ENCODE peak calls at places on chromosomes 6 and 20, in ten cellular contexts. H is OCI-LY7; P is Panc1; L is uterus; N is heart right ventricle; R is effector memory CD4-positive, alpha-beta T cell; M is neural progenitor cell; O is CD8-positive, alpha-beta memory T cell; F is RWPE1; U is stomach. T is an unnamed sample.

GRCh38 chr6:52352239-52353008 is 9.5 kb upstream of the PAQR8 start:
- DNase-seq in H (no peak), P (peak), L (no peak), N (no peak), R (no peak), M (peak), O (no peak), F (peak), U (peak), T (peak)

GRCh38 chr6:3309391-3310050 is 50.8 kb downstream of the PSMG4 start:
- DNase-seq in H (no peak), P (no peak), L (no peak), N (no peak), R (no peak), M (no peak), O (no peak), F (no peak), U (no peak), T (no peak)

GRCh38 chr6:157217198-157217893 is 106.0 kb downstream of the TMEM242 start:
- DNase-seq in H (no peak), P (no peak), L (no peak), N (no peak), R (no peak), M (no peak), O (no peak), F (no peak), U (no peak), T (no peak)

GRCh38 chr6:129701721-129702455 is 8.1 kb downstream of the ARHGAP18 start:
- DNase-seq in H (no peak), P (no peak), L (no peak), N (no peak), R (no peak), M (no peak), O (no peak), F (no peak), U (no peak), T (no peak)

GRCh38 chr20:35821807-35822242 is 50.0 kb downstream of the PHF20 start:
- DNase-seq in H (no peak), P (no peak), L (no peak), N (no peak), R (no peak), M (no peak), O (no peak), F (peak), U (no peak), T (no peak)

GRCh38 chr6:53306819-53307347 is 41.9 kb downstream of the ELOVL5 start:
- DNase-seq in H (no peak), P (peak), L (no peak), N (no peak), R (no peak), M (no peak), O (no peak), F (peak), U (no peak), T (peak)

GRCh38 chr6:70312165-70312564 is 9.3 kb upstream of the COL9A1 start:
- DNase-seq in H (no peak), P (no peak), L (no peak), N (no peak), R (no peak), M (no peak), O (no peak), F (peak), U (no peak), T (peak)

GRCh38 chr6:14885471-14885987 is 360.3 kb upstream of the JARID2 start:
- DNase-seq in H (no peak), P (no peak), L (peak), N (no peak), R (no peak), M (no peak), O (no peak), F (no peak), U (no peak), T (no peak)

GRCh38 chr6:5580736-5581568 is 319.6 kb downstream of the FARS2 start:
- DNase-seq in H (peak), P (no peak), L (no peak), N (no peak), R (no peak), M (no peak), O (no peak), F (no peak), U (no peak), T (no peak)

GRCh38 chr20:16187956-16188616 is 385.2 kb downstream of the KIF16B start:
- DNase-seq in H (no peak), P (no peak), L (no peak), N (no peak), R (no peak), M (no peak), O (no peak), F (no peak), U (no peak), T (no peak)

GRCh38 chr20:33477386-33478234 is 12.3 kb upstream of the CBFA2T2 start:
- DNase-seq in H (peak), P (no peak), L (no peak), N (no peak), R (no peak), M (no peak), O (no peak), F (no peak), U (peak), T (no peak)

GRCh38 chr20:51569815-51570741 is 27.6 kb upstream of the NFATC2 start:
- DNase-seq in H (no peak), P (peak), L (no peak), N (peak), R (no peak), M (no peak), O (no peak), F (peak), U (no peak), T (no peak)

GRCh38 chr6:6483168-6483567 is 105.4 kb upstream of the LY86 start:
- DNase-seq in H (no peak), P (no peak), L (no peak), N (no peak), R (no peak), M (no peak), O (no peak), F (no peak), U (no peak), T (no peak)

GRCh38 chr6:170276369-170277057 is 14.4 kb downstream of the DLL1 start:
- DNase-seq in H (no peak), P (no peak), L (peak), N (peak), R (no peak), M (no peak), O (no peak), F (no peak), U (peak), T (no peak)

GRCh38 chr6:53862517-53863457 is 68.0 kb downstream of the LRRC1 start:
- DNase-seq in H (no peak), P (no peak), L (no peak), N (no peak), R (no peak), M (no peak), O (no peak), F (no peak), U (no peak), T (no peak)

GRCh38 chr6:46610862-46611553 is 41.6 kb downstream of the CYP39A1 start:
- DNase-seq in H (no peak), P (no peak), L (no peak), N (no peak), R (no peak), M (no peak), O (no peak), F (no peak), U (no peak), T (no peak)

GRCh38 chr6:158815915-158816314 is 3.3 kb downstream of the EZR start:
- DNase-seq in H (no peak), P (no peak), L (no peak), N (no peak), R (no peak), M (no peak), O (no peak), F (no peak), U (no peak), T (no peak)

GRCh38 chr6:108260126-108260808 is 573 bp downstream of the SNX3 start:
- DNase-seq in H (peak), P (no peak), L (no peak), N (peak), R (no peak), M (peak), O (peak), F (peak), U (peak), T (no peak)

GRCh38 chr20:61806314-61806713 is 259.4 kb downstream of the TAF4 start:
- DNase-seq in H (no peak), P (no peak), L (no peak), N (no peak), R (no peak), M (no peak), O (peak), F (no peak), U (no peak), T (no peak)

GRCh38 chr6:6676910-6677441 is 88.5 kb downstream of the LY86 start:
- DNase-seq in H (peak), P (peak), L (peak), N (peak), R (peak), M (peak), O (peak), F (peak), U (peak), T (no peak)

GRCh38 chr6:72411872-72412708 is 209.8 kb upstream of the KCNQ5 start:
- DNase-seq in H (peak), P (peak), L (peak), N (peak), R (peak), M (peak), O (peak), F (peak), U (peak), T (peak)

GRCh38 chr20:51220293-51220706 is 197.4 kb upstream of the KCNG1 start:
- DNase-seq in H (peak), P (no peak), L (peak), N (no peak), R (peak), M (peak), O (peak), F (peak), U (peak), T (no peak)

GRCh38 chr6:45421700-45422540 is 44.2 kb upstream of the SUPT3H start:
- DNase-seq in H (peak), P (no peak), L (peak), N (peak), R (peak), M (peak), O (peak), F (no peak), U (peak), T (no peak)

GRCh38 chr20:20321917-20322316 is 46.0 kb upstream of the INSM1 start:
- DNase-seq in H (no peak), P (no peak), L (no peak), N (no peak), R (no peak), M (no peak), O (no peak), F (no peak), U (no peak), T (no peak)

GRCh38 chr6:154202334-154202733 is 154.3 kb downstream of the IPCEF1 start:
- DNase-seq in H (no peak), P (no peak), L (no peak), N (no peak), R (no peak), M (no peak), O (no peak), F (no peak), U (no peak), T (no peak)

GRCh38 chr6:34147906-34148701 is 2.2 kb upstream of the GRM4 start:
- DNase-seq in H (peak), P (no peak), L (no peak), N (no peak), R (no peak), M (no peak), O (peak), F (no peak), U (no peak), T (no peak)

GRCh38 chr6:150238857-150239407 is 96.1 kb downstream of the PPP1R14C start:
- DNase-seq in H (no peak), P (no peak), L (no peak), N (no peak), R (no peak), M (no peak), O (no peak), F (no peak), U (no peak), T (no peak)

GRCh38 chr6:9412951-9413559 is 977.7 kb upstream of the SLC35B3 start:
- DNase-seq in H (peak), P (no peak), L (no peak), N (peak), R (no peak), M (peak), O (no peak), F (peak), U (peak), T (no peak)

GRCh38 chr20:33332905-33333456 is 50.0 kb downstream of the BPIFB1 start:
- DNase-seq in H (no peak), P (no peak), L (no peak), N (no peak), R (no peak), M (no peak), O (no peak), F (no peak), U (no peak), T (no peak)

GRCh38 chr20:31440012-31440659 is at the start of gene DEFB123:
- DNase-seq in H (no peak), P (no peak), L (no peak), N (no peak), R (no peak), M (no peak), O (no peak), F (no peak), U (no peak), T (no peak)

GRCh38 chr20:58553166-58553696 is 38.0 kb upstream of the APCDD1L start:
- DNase-seq in H (no peak), P (no peak), L (no peak), N (no peak), R (no peak), M (no peak), O (no peak), F (no peak), U (no peak), T (no peak)
- H3K27ac ChIP-seq in H (no peak), P (no peak), L (no peak), N (no peak), R (no peak), M (no peak), O (no peak), F (no peak), U (no peak), T (no peak)

GRCh38 chr6:74927299-74927698 is 278.6 kb downstream of the COL12A1 start:
- DNase-seq in H (no peak), P (no peak), L (no peak), N (no peak), R (no peak), M (no peak), O (no peak), F (no peak), U (no peak), T (no peak)

GRCh38 chr6:74931567-74931966 is 274.3 kb downstream of the COL12A1 start:
- DNase-seq in H (no peak), P (no peak), L (no peak), N (no peak), R (no peak), M (no peak), O (no peak), F (no peak), U (no peak), T (no peak)

GRCh38 chr6:74928203-74928602 is 277.6 kb downstream of the COL12A1 start:
- DNase-seq in H (no peak), P (no peak), L (no peak), N (no peak), R (no peak), M (no peak), O (no peak), F (no peak), U (no peak), T (no peak)

DNA sequence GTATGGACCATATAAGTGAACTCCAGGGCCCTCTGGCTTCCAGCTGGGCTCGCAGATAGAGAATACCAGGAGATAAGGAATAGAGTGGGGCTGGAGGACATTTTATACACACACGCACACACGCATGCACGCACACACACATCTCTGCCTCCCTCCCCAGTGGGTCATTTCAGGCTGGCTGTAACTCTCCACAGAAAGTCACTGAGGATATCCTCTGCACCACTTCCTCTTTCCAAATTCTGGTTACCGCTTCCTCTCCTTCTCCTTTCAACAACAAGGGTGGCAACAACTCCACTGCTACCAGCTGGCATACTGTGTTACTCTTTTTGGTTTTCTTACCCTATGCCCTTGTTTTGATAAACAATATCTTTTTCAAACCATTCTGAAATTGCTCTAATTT is 280.2 kb downstream of the COL12A1 start:
- DNase-seq in H (no peak), P (no peak), L (no peak), N (no peak), R (no peak), M (no peak), O (no peak), F (no peak), U (no peak), T (no peak)
- H3K27ac ChIP-seq in H (no peak), P (no peak), L (no peak), N (no peak), R (no peak), M (no peak), O (no peak), F (no peak), U (no peak), T (no peak)

GRCh38 chr6:90569223-90569622 is 17.6 kb downstream of the MAP3K7 start:
- DNase-seq in H (no peak), P (no peak), L (no peak), N (no peak), R (no peak), M (no peak), O (no peak), F (no peak), U (no peak), T (no peak)
- H3K27ac ChIP-seq in H (no peak), P (no peak), L (no peak), N (no peak), R (no peak), M (no peak), O (no peak), F (no peak), U (no peak), T (no peak)

GRCh38 chr6:13480631-13481501 is 6.5 kb downstream of the GFOD1 start:
- DNase-seq in H (no peak), P (no peak), L (no peak), N (no peak), R (no peak), M (no peak), O (no peak), F (peak), U (no peak), T (no peak)
- H3K27ac ChIP-seq in H (peak), P (no peak), L (no peak), N (no peak), R (no peak), M (no peak), O (no peak), F (peak), U (no peak), T (peak)

DNA sequence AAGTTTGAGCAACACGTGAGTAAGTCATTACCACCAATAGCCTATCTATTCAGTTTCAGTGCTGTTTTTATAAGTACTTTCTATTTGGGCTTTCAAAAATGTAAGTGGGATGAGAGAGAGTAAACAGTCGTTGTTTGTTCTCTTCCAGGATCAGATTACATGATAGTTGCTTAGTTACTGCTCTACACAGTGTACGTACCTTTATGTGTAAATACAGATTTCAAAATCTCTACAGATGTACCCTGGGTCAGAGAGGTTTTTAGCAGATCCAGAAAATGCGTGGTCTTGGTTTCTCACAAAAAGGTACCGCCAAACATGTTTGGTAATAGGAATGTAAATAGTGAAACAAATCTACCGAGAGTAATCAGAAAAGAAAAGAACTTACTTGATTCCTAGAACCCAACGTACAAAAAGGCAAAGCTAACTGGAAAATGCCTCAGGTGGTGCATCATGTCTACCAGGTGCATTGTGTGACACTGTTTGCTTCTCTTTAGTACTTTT is 421.1 kb downstream of the BCKDHB start:
- DNase-seq in H (no peak), P (no peak), L (no peak), N (no peak), R (no peak), M (no peak), O (no peak), F (peak), U (no peak), T (peak)
- H3K27ac ChIP-seq in H (no peak), P (no peak), L (no peak), N (no peak), R (no peak), M (no peak), O (no peak), F (no peak), U (no peak), T (no peak)

GRCh38 chr6:143742955-143743255 is 65.1 kb downstream of the PHACTR2 start:
- DNase-seq in H (no peak), P (no peak), L (no peak), N (no peak), R (no peak), M (no peak), O (no peak), F (no peak), U (no peak), T (no peak)
- H3K27ac ChIP-seq in H (no peak), P (peak), L (peak), N (peak), R (no peak), M (peak), O (no peak), F (no peak), U (peak), T (no peak)

GRCh38 chr20:46990811-46991567 is 96.3 kb downstream of the EYA2 start:
- DNase-seq in H (no peak), P (no peak), L (no peak), N (no peak), R (no peak), M (no peak), O (no peak), F (no peak), U (no peak), T (no peak)
- H3K27ac ChIP-seq in H (no peak), P (no peak), L (no peak), N (no peak), R (no peak), M (no peak), O (no peak), F (no peak), U (peak), T (peak)

T was measured in epithelial cell of prostate.